ENCODE peak calls at places on chromosomes 7 and 10, in eight cellular contexts. L is sigmoid colon, Z is MM.1S, I is ovary, D is psoas muscle, U is lung, J is spleen, M is upper lobe of left lung. E is an unnamed sample. For H3K36me3, the result is how much of the 10 kb centered on the place peaks cover.

GRCh38 chr7:157000741-157001653 is 9.5 kb downstream of the MNX1 start:
- DNase-seq in L (no peak), Z (peak), I (no peak), D (no peak), U (no peak), J (no peak), M (no peak), E (no peak)

GRCh38 chr10:78494179-78494578 is 460.5 kb downstream of the RPS24 start:
- DNase-seq in L (no peak), Z (no peak), I (no peak), D (no peak), U (no peak), J (no peak), M (no peak), E (no peak)

GRCh38 chr7:21580073-21580521 is 37.3 kb downstream of the DNAH11 start:
- DNase-seq in L (no peak), Z (peak), I (no peak), D (no peak), U (no peak), J (no peak), M (no peak), E (no peak)

GRCh38 chr7:76191783-76192240 is 9.9 kb upstream of the SRRM3 start:
- DNase-seq in L (no peak), Z (no peak), I (no peak), D (no peak), U (no peak), J (no peak), M (no peak), E (no peak)

GRCh38 chr7:21318190-21318915 is 109.5 kb upstream of the SP4 start:
- DNase-seq in L (no peak), Z (no peak), I (no peak), D (no peak), U (no peak), J (no peak), M (no peak), E (no peak)

GRCh38 chr7:55161154-55161687 is 142.4 kb downstream of the EGFR start:
- DNase-seq in L (no peak), Z (no peak), I (no peak), D (no peak), U (no peak), J (no peak), M (peak), E (no peak)

GRCh38 chr10:103765981-103766380 is 89.4 kb downstream of the SH3PXD2A start:
- DNase-seq in L (no peak), Z (peak), I (no peak), D (no peak), U (no peak), J (peak), M (no peak), E (peak)

GRCh38 chr7:25882151-25882773 is 269.7 kb upstream of the NFE2L3 start:
- DNase-seq in L (no peak), Z (no peak), I (no peak), D (no peak), U (no peak), J (no peak), M (no peak), E (no peak)

GRCh38 chr10:42640610-42641229 is 2.4 kb upstream of the ZNF33B start:
- DNase-seq in L (no peak), Z (no peak), I (no peak), D (no peak), U (no peak), J (no peak), M (no peak), E (no peak)

GRCh38 chr7:90178592-90179279 is 24.5 kb downstream of the STEAP1 start:
- DNase-seq in L (no peak), Z (peak), I (no peak), D (no peak), U (no peak), J (no peak), M (no peak), E (no peak)

GRCh38 chr7:17136156-17136555 is 162.3 kb upstream of the AHR start:
- DNase-seq in L (no peak), Z (no peak), I (no peak), D (no peak), U (no peak), J (no peak), M (no peak), E (no peak)

GRCh38 chr10:74949024-74949423 is 122.6 kb downstream of the KAT6B start:
- DNase-seq in L (no peak), Z (no peak), I (no peak), D (no peak), U (no peak), J (no peak), M (no peak), E (no peak)

GRCh38 chr10:34911661-34912205 is 96.6 kb upstream of the PARD3 start:
- DNase-seq in L (peak), Z (no peak), I (no peak), D (no peak), U (no peak), J (peak), M (no peak), E (no peak)

GRCh38 chr7:8221124-8221523 is 40.8 kb downstream of the ICA1 start:
- DNase-seq in L (no peak), Z (no peak), I (no peak), D (no peak), U (no peak), J (no peak), M (no peak), E (no peak)

GRCh38 chr7:113936982-113937381 is 18.2 kb upstream of the PPP1R3A start:
- DNase-seq in L (no peak), Z (no peak), I (no peak), D (no peak), U (no peak), J (peak), M (peak), E (no peak)

GRCh38 chr7:141866974-141867373 is 25.7 kb upstream of the PRSS37 start:
- DNase-seq in L (no peak), Z (no peak), I (no peak), D (no peak), U (no peak), J (no peak), M (no peak), E (no peak)

GRCh38 chr10:106076496-106076895 is 1088.0 kb downstream of the SORCS1 start:
- DNase-seq in L (no peak), Z (no peak), I (no peak), D (no peak), U (no peak), J (no peak), M (no peak), E (no peak)

GRCh38 chr10:33247221-33247907 is 87.1 kb downstream of the NRP1 start:
- DNase-seq in L (no peak), Z (no peak), I (no peak), D (peak), U (no peak), J (no peak), M (no peak), E (no peak)

GRCh38 chr10:125103466-125104377 is 56.6 kb downstream of the CTBP2 start:
- DNase-seq in L (peak), Z (no peak), I (peak), D (no peak), U (no peak), J (peak), M (no peak), E (no peak)

GRCh38 chr7:130946110-130946509 is 212.1 kb upstream of the KLF14 start:
- DNase-seq in L (no peak), Z (no peak), I (no peak), D (no peak), U (no peak), J (no peak), M (no peak), E (no peak)

DNA sequence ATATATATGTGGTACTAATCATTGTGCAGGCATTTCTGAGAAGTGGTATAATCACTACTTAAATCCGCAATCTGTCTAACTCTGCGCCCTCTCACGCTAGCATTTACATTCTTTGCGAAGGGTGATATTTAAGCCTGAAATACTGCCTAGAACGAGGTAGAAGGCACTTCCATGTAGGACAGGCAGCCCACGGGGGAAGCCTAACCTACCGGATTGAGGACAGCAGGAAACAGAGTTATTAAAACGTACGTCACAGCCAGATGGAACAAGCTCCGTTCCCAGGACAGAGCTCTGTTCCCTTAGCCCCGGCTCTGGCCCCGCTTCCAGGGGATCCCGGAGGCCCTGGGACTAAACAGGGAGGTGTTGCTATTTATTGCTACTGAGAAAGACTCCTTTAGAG is 59.3 kb upstream of the ECHDC3 start:
- DNase-seq in L (no peak), Z (no peak), I (no peak), D (no peak), U (no peak), J (peak), M (no peak), E (no peak)
- H3K4me3 ChIP-seq in L (no peak), Z (no peak), I (no peak), D (no peak), U (no peak), J (no peak), M (no peak), E (no peak)

GRCh38 chr10:97234403-97234802 is 48.6 kb upstream of the SLIT1 start:
- DNase-seq in L (no peak), Z (peak), I (no peak), D (no peak), U (no peak), J (no peak), M (no peak), E (no peak)

GRCh38 chr10:97238855-97239254 is 53.1 kb upstream of the SLIT1 start:
- DNase-seq in L (no peak), Z (no peak), I (no peak), D (no peak), U (no peak), J (no peak), M (no peak), E (no peak)

GRCh38 chr10:97230146-97230545 is 44.4 kb upstream of the SLIT1 start:
- DNase-seq in L (no peak), Z (no peak), I (no peak), D (no peak), U (no peak), J (no peak), M (no peak), E (no peak)

GRCh38 chr10:97235353-97235752 is 49.6 kb upstream of the SLIT1 start:
- DNase-seq in L (no peak), Z (no peak), I (no peak), D (no peak), U (no peak), J (no peak), M (no peak), E (no peak)
- TF ChIP-seq CTCF in L (no peak), Z (no peak), I (no peak), D (no peak), U (no peak), J (no peak), M (no peak), E (no peak)

GRCh38 chr10:80425901-80426300 is 17.6 kb downstream of the PRXL2A start:
- DNase-seq in L (no peak), Z (no peak), I (no peak), D (no peak), U (no peak), J (no peak), M (no peak), E (no peak)
- H3K36me3 ChIP-seq in L (under half), Z (under half), I (under half), D (under half), U (under half), J (under half), M (under half), E (under half)

GRCh38 chr7:66528652-66529051 is 100.0 kb upstream of the KCTD7 start:
- DNase-seq in L (no peak), Z (no peak), I (no peak), D (no peak), U (no peak), J (no peak), M (no peak), E (no peak)
- H3K4me3 ChIP-seq in L (no peak), Z (no peak), I (no peak), D (no peak), U (no peak), J (no peak), M (no peak), E (no peak)

DNA sequence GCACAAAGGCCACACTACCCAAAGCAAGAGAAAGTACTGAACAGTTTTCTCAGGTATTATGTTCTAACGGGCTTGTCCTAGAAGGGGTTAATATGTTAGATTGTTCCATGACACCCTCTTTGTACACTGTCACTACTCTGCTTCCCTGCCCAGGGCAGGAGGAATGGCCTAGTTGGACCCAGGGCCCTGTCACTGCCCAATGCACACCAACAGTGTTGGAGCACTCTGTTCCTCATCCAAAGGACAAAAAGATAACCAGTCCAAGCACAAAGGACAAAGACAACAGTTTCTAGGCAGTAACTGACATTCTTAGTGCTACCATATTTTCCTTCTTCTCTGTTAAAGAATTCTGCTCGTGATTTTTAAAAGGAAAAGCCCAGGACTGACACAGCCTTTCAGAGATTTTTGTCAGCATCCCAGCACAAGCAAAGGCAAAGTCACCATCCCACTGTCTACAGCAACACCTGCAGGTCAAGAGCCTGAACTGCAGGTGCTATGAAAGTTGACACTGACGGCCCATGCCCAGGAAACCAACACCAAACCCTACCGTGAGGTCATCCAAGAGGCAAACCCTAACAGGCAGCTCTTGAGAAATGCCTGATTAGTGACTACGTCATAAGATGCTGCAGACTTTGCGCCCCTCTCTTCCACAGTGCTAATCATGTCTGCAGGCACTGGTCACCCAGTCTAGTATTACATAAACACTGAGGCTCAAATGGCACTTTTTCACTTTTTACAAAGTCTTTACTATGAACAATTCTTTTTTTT is 13.2 kb downstream of the NUDCD3 start:
- DNase-seq in L (no peak), Z (peak), I (peak), D (peak), U (peak), J (no peak), M (no peak), E (peak)
- TF ChIP-seq CTCF in L (peak), Z (peak), I (peak), D (peak), U (peak), J (peak), M (peak), E (peak)